ENCODE peak calls at places on chromosomes 4 and X, in ten cellular contexts. B is MM.1S; P is Ammon's horn; O is NCI-H748 treated with DMSO at 0.1 percent for 48 hours; R is stimulated activated CD4-positive, alpha-beta T cell treated with anti-CD3 and anti-CD28 coated beads, Interleukin-12 subunit alpha, Interleukin-12 subunit beta, amount 100 ng/mL, for 24 hours; V is activated CD4-positive, alpha-beta T cell treated with anti-CD3 and anti-CD28 coated beads for 48 hours; E is effector memory CD8-positive, alpha-beta T cell; D is stimulated activated naive CD4-positive, alpha-beta T cell; H is RPMI8226; J is stimulated activated CD8-positive, alpha-beta memory T cell treated with anti-CD3 and anti-CD28 coated beads, Interleukin-4, amount 100 ng/mL, for 48 hours. G is an unnamed sample.
A peak's percentile ranks its signal among the peaks of the same experiment; 100 is the strongest.

GRCh38 chr4:6297266-6297815 is 27.7 kb downstream of the WFS1 start:
- DNase-seq in E (no peak), O (no peak), H (no peak), P (no peak), J (no peak), V (no peak), D (no peak), R (no peak), B (no peak), G (no peak)

GRCh38 chr4:151524610-151525009 is 115.6 kb downstream of the FHIP1A start:
- DNase-seq in O (no peak), J (no peak), R (no peak), E (no peak), B (peak; percentile 66), P (no peak), H (no peak), V (no peak), D (no peak), G (no peak)

GRCh38 chrX:136076942-136077341 is 70.4 kb upstream of the FHL1 start:
- DNase-seq in B (peak; percentile 88), O (no peak), R (no peak), E (no peak), V (no peak), D (no peak), J (no peak), P (no peak), H (peak; percentile 15), G (no peak)

GRCh38 chr4:180028682-180029081 is 2214.5 kb upstream of the TENM3 start:
- DNase-seq in J (peak; percentile 21), B (peak; percentile 74), H (peak; percentile 50), E (no peak), V (peak; percentile 7), D (no peak), R (no peak), P (peak; percentile 11), O (no peak), G (no peak)

GRCh38 chr4:53809816-53810215 is 218.5 kb upstream of the LNX1 start:
- DNase-seq in O (no peak), D (no peak), B (no peak), E (no peak), J (no peak), V (no peak), R (no peak), H (no peak), P (no peak), G (no peak)

GRCh38 chr4:31187979-31188378 is 467.8 kb downstream of the PCDH7 start:
- DNase-seq in J (no peak), H (no peak), B (no peak), O (no peak), D (no peak), P (no peak), R (no peak), V (no peak), E (no peak), G (no peak)

GRCh38 chr4:43456383-43456782 is 563.9 kb downstream of the GRXCR1 start:
- DNase-seq in R (no peak), V (no peak), E (no peak), O (no peak), J (no peak), B (no peak), H (no peak), D (no peak), P (no peak), G (no peak)

GRCh38 chr4:153594208-153594607 is 89.9 kb upstream of the TLR2 start:
- DNase-seq in V (no peak), J (no peak), O (no peak), E (no peak), H (no peak), B (peak; percentile 16), P (no peak), R (no peak), D (no peak), G (no peak)

G was measured in kidney.